ENCODE peak calls at places on chromosomes 2 and 18, in nine cellular contexts. S is colonic mucosa; R is AG04449; D is A549; K is adrenal gland; T is naive thymus-derived CD4-positive, alpha-beta T cell; Z is brain microvascular endothelial cell; G is PC-3; C is heart left ventricle. V is an unnamed sample.

GRCh38 chr2:198401644-198402043 is 597.3 kb downstream of the PLCL1 start:
- DNase-seq in K (no peak), G (no peak), C (no peak), R (no peak), Z (no peak), T (no peak), S (no peak), D (no peak), V (no peak)

GRCh38 chr18:75129717-75130477 is 79.0 kb downstream of the PTGR3 start:
- DNase-seq in D (no peak), G (no peak), Z (no peak), C (no peak), K (no peak), T (no peak), S (peak), R (no peak), V (no peak)

GRCh38 chr18:44149706-44150105 is 531.0 kb upstream of the SETBP1 start:
- DNase-seq in D (no peak), K (no peak), T (no peak), S (no peak), G (peak), R (peak), Z (peak), C (no peak), V (peak)

GRCh38 chr2:157404363-157404762 is 39.5 kb downstream of the CYTIP start:
- DNase-seq in T (peak), G (peak), C (no peak), S (no peak), K (no peak), R (no peak), Z (no peak), D (no peak), V (no peak)

GRCh38 chr2:152730591-152731333 is 12.3 kb downstream of the ARL6IP6 start:
- DNase-seq in S (no peak), T (peak), C (no peak), Z (no peak), D (no peak), G (peak), K (no peak), R (no peak), V (no peak)

GRCh38 chr2:236863729-236864126 is 222.0 kb upstream of the COPS8 start:
- DNase-seq in T (no peak), S (no peak), D (no peak), C (no peak), R (no peak), K (no peak), Z (no peak), G (no peak), V (no peak)

GRCh38 chr2:9261231-9261883 is 54.7 kb downstream of the ASAP2 start:
- DNase-seq in K (no peak), G (no peak), S (no peak), Z (no peak), R (no peak), C (peak), D (no peak), T (no peak), V (no peak)

GRCh38 chr2:65231892-65232477 is 4.4 kb downstream of the ACTR2 start:
- DNase-seq in Z (peak), T (no peak), S (no peak), K (no peak), R (no peak), D (no peak), G (no peak), C (no peak), V (peak)

GRCh38 chr2:20488782-20489181 is 41.9 kb downstream of the RHOB start:
- DNase-seq in K (no peak), S (no peak), G (no peak), Z (no peak), C (no peak), T (no peak), D (no peak), R (no peak), V (no peak)

GRCh38 chr2:84723831-84724230 is 157.1 kb downstream of the TRABD2A start:
- DNase-seq in S (no peak), G (no peak), T (no peak), R (no peak), Z (no peak), C (no peak), K (no peak), D (no peak), V (no peak)

GRCh38 chr2:58834404-58834803 is 593.3 kb upstream of the FANCL start:
- DNase-seq in R (peak), K (peak), Z (peak), C (no peak), D (no peak), T (no peak), G (peak), S (no peak), V (no peak)

GRCh38 chr2:85744771-85745601 is 8.8 kb upstream of the ATOH8 start:
- DNase-seq in S (no peak), Z (peak), C (peak), G (no peak), R (peak), D (no peak), T (no peak), K (no peak), V (peak)

GRCh38 chr2:128607981-128608506 is 289.4 kb upstream of the HS6ST1 start:
- DNase-seq in S (no peak), K (no peak), T (no peak), G (peak), Z (no peak), R (no peak), C (no peak), D (no peak), V (no peak)

GRCh38 chr18:61531182-61531581 is 198.0 kb downstream of the CDH20 start:
- DNase-seq in Z (peak), S (no peak), T (no peak), K (no peak), G (no peak), C (peak), R (no peak), D (no peak), V (no peak)

GRCh38 chr18:79682896-79683625 is 3.5 kb downstream of the CTDP1 start:
- DNase-seq in G (no peak), S (no peak), K (no peak), T (peak), R (no peak), D (no peak), C (no peak), Z (no peak), V (no peak)

DNA sequence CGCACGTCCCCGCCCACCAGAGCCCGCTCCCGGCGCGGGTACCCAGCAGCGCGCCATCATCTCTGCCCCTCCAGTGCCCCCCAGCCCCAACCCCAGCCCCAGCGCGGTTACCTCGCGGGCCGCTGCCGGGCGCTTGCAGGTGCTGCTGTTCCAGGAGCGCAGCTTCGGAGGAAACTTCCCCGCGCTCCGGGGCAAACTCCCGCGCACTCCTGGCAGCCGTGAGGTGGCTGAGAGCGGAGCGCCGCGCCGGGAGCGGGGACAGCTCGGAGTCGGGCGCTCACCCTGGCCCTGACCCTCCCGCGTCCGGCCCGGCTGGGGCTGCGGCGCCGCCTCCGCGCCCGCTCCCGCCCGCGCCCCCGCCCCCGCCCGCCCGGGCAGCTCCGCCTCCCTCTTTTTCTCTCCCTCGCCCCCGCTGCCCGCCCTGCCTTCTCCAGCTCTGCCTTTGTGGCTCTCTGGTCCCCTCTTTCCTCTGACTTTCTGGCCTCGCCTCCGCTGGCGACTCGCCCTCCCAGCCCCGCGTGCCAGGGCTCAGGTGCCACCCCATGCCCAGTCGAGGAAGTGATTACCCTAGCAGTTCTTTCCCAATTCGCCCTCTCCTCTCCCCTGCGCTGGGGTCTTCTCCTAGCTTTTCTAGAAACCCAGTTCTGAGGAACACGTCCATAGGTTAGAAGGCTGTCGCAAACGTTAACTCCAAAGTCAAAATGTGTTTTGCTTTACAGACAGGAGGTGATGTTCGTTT is at the start of gene CHST9:
- DNase-seq in S (no peak), T (no peak), C (peak), R (no peak), G (no peak), Z (no peak), D (no peak), K (peak), V (no peak)
- H3K4me3 ChIP-seq in S (no peak), T (no peak), C (peak), R (no peak), G (no peak), Z (peak), D (peak), K (no peak), V (no peak)

GRCh38 chr2:28824870-28825269 is 14.2 kb downstream of the SPDYA start:
- DNase-seq in D (no peak), R (no peak), S (no peak), Z (no peak), K (no peak), C (no peak), G (no peak), T (no peak), V (no peak)
- H3K4me3 ChIP-seq in D (no peak), R (no peak), S (no peak), Z (no peak), K (no peak), C (no peak), G (no peak), T (no peak), V (no peak)

DNA sequence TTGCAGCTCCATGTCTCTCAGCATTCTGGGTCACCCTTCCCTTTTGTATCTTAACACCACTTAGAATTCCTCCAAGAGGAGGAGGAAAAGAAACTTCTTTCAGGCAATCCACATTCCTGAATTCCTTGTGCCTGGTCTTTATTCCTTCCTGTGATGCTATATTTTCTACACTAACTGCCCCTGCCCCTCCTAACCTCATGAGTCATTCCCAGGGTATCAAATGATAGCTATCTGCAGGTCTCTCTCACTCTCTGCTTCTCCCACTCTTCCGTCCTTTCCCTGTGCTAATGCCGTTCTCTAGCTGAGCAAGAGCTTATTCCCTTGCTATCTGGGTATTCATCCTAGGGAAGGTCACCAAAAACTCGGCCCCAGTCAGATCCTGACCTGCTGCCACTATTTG is 395.0 kb upstream of the TCF4 start:
- DNase-seq in D (no peak), Z (peak), S (no peak), G (peak), R (no peak), T (no peak), C (no peak), K (no peak), V (no peak)
- H3K4me3 ChIP-seq in D (no peak), Z (no peak), S (no peak), G (no peak), R (no peak), T (no peak), C (no peak), K (no peak), V (no peak)

DNA sequence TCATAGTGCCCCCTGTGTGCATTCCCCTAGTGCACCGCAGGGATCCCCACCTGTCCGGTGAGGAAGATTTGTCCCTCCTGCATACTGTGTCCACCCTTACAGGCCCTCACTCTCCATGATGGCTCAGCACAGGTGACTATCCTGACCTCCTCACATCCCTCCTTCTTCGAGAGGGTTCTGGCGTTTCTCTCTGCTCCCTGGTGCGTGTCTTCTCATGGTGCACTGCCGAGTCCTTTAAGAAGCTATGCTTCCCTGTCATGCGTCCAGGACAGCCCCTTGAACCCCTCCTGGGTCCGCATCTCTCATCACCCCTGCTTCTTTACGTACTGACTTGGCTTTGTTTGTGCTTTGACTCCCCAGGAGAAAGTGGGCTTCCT is 1.0 kb upstream of the STK25 start:
- DNase-seq in G (no peak), R (no peak), C (no peak), S (no peak), K (no peak), D (no peak), T (no peak), Z (no peak), V (no peak)
- H3K4me3 ChIP-seq in G (no peak), R (peak), C (peak), S (peak), K (no peak), D (peak), T (peak), Z (peak), V (peak)

DNA sequence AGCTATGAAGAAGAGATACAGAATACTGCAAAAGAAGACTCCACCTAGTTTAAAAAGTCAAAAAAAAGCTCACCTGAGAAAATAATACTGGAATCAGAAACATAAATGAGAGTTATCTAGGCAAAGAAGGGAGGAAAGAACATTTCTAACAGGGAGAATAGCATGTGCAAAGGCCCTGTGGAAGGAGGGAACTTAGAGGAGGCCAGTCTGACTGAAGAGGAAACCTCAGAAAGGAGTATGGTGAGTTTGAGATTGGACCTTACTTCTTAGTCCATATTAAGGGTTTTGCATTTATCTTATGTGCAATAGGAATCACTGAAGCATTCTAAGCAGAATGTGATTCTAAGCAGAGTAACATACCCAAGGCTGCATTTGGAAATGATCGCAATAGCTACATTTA is 193.2 kb downstream of the LNPK start:
- DNase-seq in Z (no peak), S (no peak), T (no peak), G (no peak), C (no peak), D (no peak), K (no peak), R (no peak), V (no peak)
- H3K4me3 ChIP-seq in Z (no peak), S (no peak), T (no peak), G (no peak), C (no peak), D (no peak), K (no peak), R (no peak), V (no peak)

GRCh38 chr2:24651643-24652003 is 141.6 kb downstream of the PTRHD1 start:
- DNase-seq in R (no peak), T (no peak), S (no peak), C (no peak), G (no peak), D (no peak), Z (no peak), K (no peak), V (no peak)
- H3K4me3 ChIP-seq in R (no peak), T (no peak), S (no peak), C (no peak), G (no peak), D (no peak), Z (no peak), K (no peak), V (no peak)

V was measured in skeletal muscle cell.